ENCODE peak calls at places on chromosomes 12 and 14, in seven cellular contexts. T is dorsolateral prefrontal cortex, H is OCI-LY7, M is GM20000, I is heart left ventricle, A is endothelial cell, E is heart right ventricle. F is an unnamed sample.

GRCh38 chr14:21987937-21988336 is 314.3 kb upstream of the OR4E1 start:
- DNase-seq in A (peak), I (no peak), H (peak), T (no peak), M (no peak), E (no peak), F (no peak)

GRCh38 chr12:79822475-79822874 is 112.4 kb downstream of the PPP1R12A start:
- DNase-seq in H (no peak), E (no peak), A (no peak), M (no peak), T (no peak), I (no peak), F (no peak)

GRCh38 chr14:39182770-39183684 is 8.0 kb downstream of the PNN start:
- DNase-seq in E (no peak), I (no peak), A (no peak), H (no peak), T (no peak), M (no peak), F (no peak)

GRCh38 chr12:3199551-3200031 is 122.4 kb downstream of the TSPAN9 start:
- DNase-seq in M (no peak), I (no peak), H (no peak), A (peak), T (no peak), E (peak), F (no peak)

GRCh38 chr12:53234236-53234635 is 2.2 kb upstream of the RARG start:
- DNase-seq in H (no peak), T (no peak), A (no peak), I (no peak), E (no peak), M (no peak), F (no peak)

GRCh38 chr14:104680056-104680805 is 9.2 kb upstream of the INF2 start:
- DNase-seq in A (no peak), H (no peak), I (peak), T (peak), M (no peak), E (no peak), F (no peak)

GRCh38 chr14:86858043-86858442 is 1134.9 kb downstream of the GALC start:
- DNase-seq in H (no peak), I (no peak), M (no peak), A (no peak), E (no peak), T (no peak), F (no peak)

GRCh38 chr12:34400986-34401658 is 378.8 kb downstream of the ALG10 start:
- DNase-seq in M (peak), E (no peak), A (peak), T (peak), H (no peak), I (peak), F (peak)

DNA sequence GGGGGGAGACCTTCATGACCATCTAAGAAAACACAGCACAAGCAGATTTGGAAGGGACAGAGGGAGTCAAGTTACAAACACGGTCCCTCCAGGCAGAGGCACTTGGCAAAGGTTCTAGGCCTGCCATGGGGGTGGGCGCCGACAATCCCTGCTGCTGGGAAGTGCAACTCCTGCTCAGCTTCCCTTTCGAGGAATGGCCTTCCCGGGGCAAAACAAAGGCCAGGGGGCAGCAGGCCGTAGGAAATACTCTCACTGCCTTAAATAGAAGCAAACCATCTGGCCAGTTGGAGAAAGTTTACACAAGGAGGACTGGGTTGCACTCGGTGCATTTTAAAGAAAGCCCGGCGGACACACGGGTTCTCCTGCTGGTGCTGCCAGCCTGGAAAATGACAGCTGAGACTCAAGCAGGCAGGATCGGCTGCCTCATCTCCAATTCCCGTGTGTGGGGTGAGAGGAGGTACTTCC is 65.8 kb downstream of the ITPK1 start:
- DNase-seq in M (no peak), A (peak), T (no peak), H (no peak), I (peak), E (no peak), F (no peak)
- TF ChIP-seq CTCF in M (no peak), A (no peak), T (no peak), H (no peak), I (peak), E (peak), F (no peak)

DNA sequence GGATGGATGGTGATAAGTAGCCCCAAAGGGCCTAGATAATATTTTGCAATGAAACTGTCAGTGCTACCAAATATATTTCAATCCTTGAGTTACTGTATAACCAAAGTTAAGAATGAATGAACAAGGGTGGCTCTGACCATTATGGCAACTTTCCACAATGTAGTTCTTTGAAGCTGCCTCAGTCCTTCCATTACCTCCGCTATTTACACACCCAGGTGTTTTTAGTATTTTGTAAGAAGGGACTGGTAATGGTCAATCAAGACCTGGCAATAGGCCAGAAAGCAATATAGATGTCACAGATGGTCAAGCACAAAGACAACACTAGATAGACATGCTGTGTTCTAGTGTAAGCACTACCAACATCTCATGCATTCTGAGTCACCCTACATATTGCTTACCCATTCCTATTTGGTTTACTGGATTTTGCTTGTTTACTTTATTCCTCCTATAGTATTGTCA is 16.3 kb downstream of the DUSP16 start:
- DNase-seq in T (no peak), H (no peak), A (no peak), E (no peak), I (no peak), M (no peak), F (no peak)
- TF ChIP-seq CTCF in T (no peak), H (no peak), A (no peak), E (no peak), I (no peak), M (no peak), F (no peak)

GRCh38 chr12:54413284-54414190 is 5.5 kb downstream of the ITGA5 start:
- DNase-seq in A (no peak), E (peak), H (peak), I (peak), M (no peak), T (no peak), F (no peak)

GRCh38 chr12:54414191-54414525 is 4.9 kb downstream of the ITGA5 start:
- DNase-seq in A (no peak), E (no peak), I (no peak), M (no peak), T (no peak), H (no peak), F (no peak)

GRCh38 chr12:54416908-54417603 is 2.0 kb downstream of the ITGA5 start:
- DNase-seq in E (no peak), H (no peak), T (no peak), A (no peak), M (no peak), I (no peak), F (no peak)

GRCh38 chr12:54417712-54418440 is 1.2 kb downstream of the ITGA5 start:
- DNase-seq in T (no peak), H (no peak), A (peak), E (peak), M (no peak), I (no peak), F (no peak)

DNA sequence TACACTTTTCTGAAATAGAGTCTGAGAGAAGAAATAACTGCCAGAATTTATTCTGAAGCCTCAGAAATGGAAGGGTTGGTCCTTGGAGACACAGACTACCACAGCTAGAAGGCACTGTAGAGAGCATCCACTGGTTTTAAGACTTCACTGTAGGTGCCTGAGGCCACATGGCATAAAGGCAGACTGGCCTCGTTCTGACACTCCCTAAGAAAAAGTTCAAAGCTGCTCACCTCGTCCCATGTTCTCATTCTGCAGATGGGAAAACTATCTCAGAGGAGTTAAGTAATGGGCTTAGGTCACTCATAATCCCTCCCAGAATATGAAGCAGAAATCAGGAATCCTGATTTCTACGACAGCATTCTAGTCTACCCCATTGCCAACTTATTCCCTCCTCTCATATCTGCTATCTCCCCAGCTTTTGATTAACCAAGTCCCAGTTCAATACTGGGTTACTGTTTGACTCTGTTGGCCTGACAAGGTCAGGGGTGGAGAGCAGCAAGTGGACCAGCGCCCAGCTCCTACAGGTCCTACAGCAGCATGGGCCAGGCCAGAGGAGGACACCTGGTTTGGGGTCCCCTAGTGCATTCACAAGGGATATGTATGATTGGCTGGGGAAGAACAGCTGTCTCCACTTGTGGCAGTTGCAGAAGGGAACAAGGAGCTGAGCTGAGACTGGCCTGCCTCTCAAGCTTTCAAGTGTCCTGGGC is 3.7 kb downstream of the ITGA5 start:
- DNase-seq in A (no peak), T (no peak), I (no peak), H (no peak), M (no peak), E (no peak), F (no peak)
- TF ChIP-seq CTCF in A (no peak), T (no peak), I (no peak), H (peak), M (no peak), E (no peak), F (no peak)

DNA sequence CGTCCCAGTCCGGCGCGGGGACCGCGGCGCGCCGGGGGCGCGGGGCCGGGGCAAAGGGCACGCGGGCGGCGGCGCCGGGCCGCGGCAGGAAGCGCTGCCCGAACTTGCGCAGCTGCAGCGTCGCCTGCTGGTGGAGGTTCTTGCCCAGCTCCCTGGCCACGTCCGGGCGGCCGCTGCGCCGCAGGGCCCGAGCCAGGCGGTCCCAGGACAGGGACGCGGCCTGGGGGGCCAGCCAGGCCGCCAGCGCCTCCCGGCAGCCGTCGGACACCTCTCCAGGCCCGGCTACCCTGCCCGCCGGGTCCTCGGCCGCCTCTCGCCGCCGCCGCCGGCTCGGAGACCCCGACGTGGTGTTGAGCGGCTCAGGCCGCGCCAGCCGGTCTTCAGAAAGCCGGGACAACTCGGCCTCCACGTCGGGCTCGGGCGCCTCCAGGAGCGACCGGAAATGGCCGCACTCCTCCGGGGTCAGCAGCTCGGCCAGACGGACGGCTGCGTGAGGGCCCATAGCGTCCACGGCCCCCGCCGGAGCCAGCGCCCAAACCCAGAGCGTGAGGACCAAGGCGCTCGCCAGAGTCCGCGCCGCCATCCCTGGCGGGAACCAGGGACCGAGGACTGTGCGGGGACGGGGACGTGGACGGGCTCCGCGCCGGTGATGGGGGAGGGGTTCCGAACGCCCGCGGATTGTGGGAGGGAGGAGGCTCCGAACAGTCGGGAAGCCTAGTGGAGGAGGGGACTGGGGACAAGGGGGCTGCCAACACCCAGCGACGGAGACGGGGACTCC is 34.0 kb downstream of the FIGNL2 start:
- DNase-seq in E (peak), H (no peak), A (peak), I (peak), T (peak), M (peak), F (peak)
- TF ChIP-seq CTCF in E (peak), H (no peak), A (peak), I (peak), T (peak), M (peak), F (peak)

GRCh38 chr12:121241203-121241970 is 31.5 kb downstream of the P2RX4 start:
- DNase-seq in I (no peak), A (no peak), T (no peak), H (no peak), M (no peak), E (no peak), F (no peak)
- TF ChIP-seq CTCF in I (no peak), A (no peak), T (no peak), H (no peak), M (no peak), E (no peak), F (no peak)

GRCh38 chr12:44502681-44503080 is 373.4 kb downstream of the NELL2 start:
- DNase-seq in T (no peak), I (no peak), H (no peak), A (no peak), E (no peak), M (no peak), F (no peak)

GRCh38 chr12:44500423-44500822 is 375.7 kb downstream of the NELL2 start:
- DNase-seq in A (no peak), T (no peak), I (no peak), M (no peak), H (no peak), E (no peak), F (no peak)

GRCh38 chr12:44497044-44497443 is 379.1 kb downstream of the NELL2 start:
- DNase-seq in H (peak), E (no peak), M (no peak), I (no peak), T (no peak), A (no peak), F (no peak)
- TF ChIP-seq CTCF in H (peak), E (no peak), M (no peak), I (no peak), T (no peak), A (no peak), F (no peak)

GRCh38 chr14:90382491-90383125 is 14.2 kb upstream of the CALM1 start:
- DNase-seq in H (peak), M (peak), A (peak), I (peak), E (peak), T (peak), F (no peak)

GRCh38 chr14:90381999-90382451 is 14.8 kb upstream of the CALM1 start:
- DNase-seq in I (no peak), H (peak), A (peak), M (no peak), T (no peak), E (peak), F (no peak)

GRCh38 chr14:90384543-90384911 is 12.3 kb upstream of the CALM1 start:
- DNase-seq in T (no peak), M (no peak), E (no peak), I (no peak), A (no peak), H (no peak), F (no peak)

GRCh38 chr14:90383731-90384542 is 12.9 kb upstream of the CALM1 start:
- DNase-seq in T (peak), E (peak), I (peak), M (no peak), H (peak), A (peak), F (peak)

GRCh38 chr14:90383126-90383730 is 13.6 kb upstream of the CALM1 start:
- DNase-seq in E (peak), A (peak), M (peak), H (peak), T (peak), I (peak), F (peak)
- TF ChIP-seq CTCF in E (peak), A (no peak), M (no peak), H (peak), T (peak), I (peak), F (peak)

GRCh38 chr12:101713059-101713682 is 15.7 kb downstream of the CHPT1 start:
- DNase-seq in T (no peak), E (peak), A (no peak), H (no peak), I (no peak), M (no peak), F (no peak)
- TF ChIP-seq CTCF in T (no peak), E (no peak), A (no peak), H (no peak), I (no peak), M (no peak), F (no peak)

DNA sequence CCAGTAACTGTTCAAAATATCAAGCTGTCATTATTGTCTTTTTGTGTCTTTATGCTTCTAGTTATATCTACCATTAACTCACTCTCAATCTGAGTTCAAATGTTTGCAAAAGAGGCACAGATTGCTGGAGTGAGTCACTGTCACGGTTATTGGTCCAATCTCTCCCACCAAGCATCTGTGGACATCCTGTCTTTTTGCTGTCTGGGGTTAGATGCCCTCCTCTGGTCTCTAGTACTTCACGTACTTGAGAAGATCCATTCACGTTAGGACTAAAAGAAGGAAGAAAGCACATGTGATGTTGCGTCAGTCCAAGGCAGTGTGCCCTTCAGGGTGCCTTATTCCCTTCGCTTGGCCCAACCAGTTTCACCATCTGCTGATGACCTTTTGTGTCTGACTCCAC is 72.2 kb upstream of the STXBP6 start:
- DNase-seq in H (no peak), I (no peak), E (no peak), M (no peak), T (no peak), A (no peak), F (no peak)
- TF ChIP-seq CTCF in H (no peak), I (no peak), E (no peak), M (no peak), T (no peak), A (no peak), F (no peak)

F was measured in GM13977.